ENCODE peak calls at places on chromosomes 6 and 20, in seven cellular contexts. One of them, this sample, is unnamed.

GRCh38 chr6:15621203-15622044 is 41.4 kb downstream of the DTNBP1 start:
- DNase-seq in HepG2: no peak
- DNase-seq in HCT116: no peak
- DNase-seq in GM12878: peak; percentile 62
- DNase-seq in H1: no peak
- DNase-seq in endothelial cell of umbilical vein: peak; percentile 20
- DNase-seq in K562: peak; percentile 96
- DNase-seq in this sample: no peak

GRCh38 chr6:89575562-89575960 is 63.0 kb downstream of the LYRM2 start:
- DNase-seq in GM12878: no peak
- DNase-seq in HepG2: no peak
- DNase-seq in endothelial cell of umbilical vein: no peak
- DNase-seq in HCT116: no peak
- DNase-seq in H1: no peak
- DNase-seq in K562: no peak
- DNase-seq in this sample: no peak

GRCh38 chr6:20952605-20953004 is 418.3 kb downstream of the CDKAL1 start:
- DNase-seq in K562: peak; percentile 4
- DNase-seq in endothelial cell of umbilical vein: peak; percentile 91
- DNase-seq in HepG2: peak; percentile 29
- DNase-seq in HCT116: peak; percentile 60
- DNase-seq in H1: no peak
- DNase-seq in GM12878: no peak
- DNase-seq in this sample: no peak

GRCh38 chr6:142867355-142867801 is 77.6 kb downstream of the HIVEP2 start:
- DNase-seq in GM12878: no peak
- DNase-seq in H1: no peak
- DNase-seq in HepG2: no peak
- DNase-seq in HCT116: no peak
- DNase-seq in K562: no peak
- DNase-seq in endothelial cell of umbilical vein: peak; percentile 79
- DNase-seq in this sample: no peak

GRCh38 chr20:3800256-3800877 is 4.3 kb downstream of the CDC25B start:
- DNase-seq in H1: no peak
- DNase-seq in HepG2: no peak
- DNase-seq in K562: no peak
- DNase-seq in GM12878: no peak
- DNase-seq in endothelial cell of umbilical vein: no peak
- DNase-seq in HCT116: no peak
- DNase-seq in this sample: no peak

GRCh38 chr20:57807418-57808265 is 97.8 kb upstream of the PMEPA1 start:
- DNase-seq in endothelial cell of umbilical vein: no peak
- DNase-seq in H1: no peak
- DNase-seq in HCT116: no peak
- DNase-seq in GM12878: no peak
- DNase-seq in HepG2: no peak
- DNase-seq in K562: no peak
- DNase-seq in this sample: no peak

GRCh38 chr6:39865011-39865888 is 69.0 kb downstream of the MOCS1 start:
- DNase-seq in GM12878: no peak
- DNase-seq in K562: peak; percentile 84
- DNase-seq in H1: peak; percentile 13
- DNase-seq in HCT116: peak; percentile 50
- DNase-seq in endothelial cell of umbilical vein: peak; percentile 71
- DNase-seq in HepG2: peak; percentile 74
- DNase-seq in this sample: no peak

GRCh38 chr6:89120371-89120770 is 2.5 kb upstream of the SRSF12 start:
- DNase-seq in endothelial cell of umbilical vein: no peak
- DNase-seq in H1: no peak
- DNase-seq in HCT116: no peak
- DNase-seq in K562: no peak
- DNase-seq in HepG2: no peak
- DNase-seq in GM12878: no peak
- DNase-seq in this sample: no peak

GRCh38 chr20:34318609-34319443 is 15.7 kb upstream of the AHCY start:
- DNase-seq in GM12878: no peak
- DNase-seq in HepG2: peak; percentile 69
- DNase-seq in HCT116: no peak
- DNase-seq in K562: no peak
- DNase-seq in endothelial cell of umbilical vein: no peak
- DNase-seq in H1: no peak
- DNase-seq in this sample: no peak

GRCh38 chr6:53159558-53159957 is 10.9 kb upstream of the GCM1 start:
- DNase-seq in HepG2: peak; percentile 33
- DNase-seq in endothelial cell of umbilical vein: no peak
- DNase-seq in HCT116: no peak
- DNase-seq in H1: no peak
- DNase-seq in K562: no peak
- DNase-seq in GM12878: no peak
- DNase-seq in this sample: no peak

GRCh38 chr6:169087436-169088046 is 166.1 kb downstream of the THBS2 start:
- DNase-seq in K562: no peak
- DNase-seq in GM12878: no peak
- DNase-seq in HepG2: no peak
- DNase-seq in HCT116: no peak
- DNase-seq in H1: no peak
- DNase-seq in endothelial cell of umbilical vein: no peak
- DNase-seq in this sample: no peak

GRCh38 chr6:162063666-162064065 is 663.9 kb downstream of the PRKN start:
- DNase-seq in endothelial cell of umbilical vein: no peak
- DNase-seq in HCT116: no peak
- DNase-seq in GM12878: no peak
- DNase-seq in K562: peak; percentile 4
- DNase-seq in HepG2: no peak
- DNase-seq in H1: no peak
- DNase-seq in this sample: no peak

GRCh38 chr20:23143098-23143497 is 57.0 kb upstream of the CD93 start:
- DNase-seq in HCT116: peak; percentile 47
- DNase-seq in H1: no peak
- DNase-seq in endothelial cell of umbilical vein: peak; percentile 94
- DNase-seq in HepG2: peak; percentile 71
- DNase-seq in K562: peak; percentile 85
- DNase-seq in GM12878: no peak
- DNase-seq in this sample: no peak

GRCh38 chr6:51640016-51640415 is 447.4 kb downstream of the PKHD1 start:
- DNase-seq in GM12878: no peak
- DNase-seq in H1: no peak
- DNase-seq in endothelial cell of umbilical vein: no peak
- DNase-seq in HepG2: no peak
- DNase-seq in HCT116: no peak
- DNase-seq in K562: no peak
- DNase-seq in this sample: no peak

GRCh38 chr6:68364276-68364785 is 270.8 kb upstream of the ADGRB3 start:
- DNase-seq in K562: no peak
- DNase-seq in endothelial cell of umbilical vein: no peak
- DNase-seq in HepG2: no peak
- DNase-seq in H1: no peak
- DNase-seq in GM12878: no peak
- DNase-seq in HCT116: no peak
- DNase-seq in this sample: no peak

GRCh38 chr6:160960067-160960466 is 31.5 kb upstream of the MAP3K4 start:
- DNase-seq in GM12878: no peak
- DNase-seq in K562: no peak
- DNase-seq in HepG2: no peak
- DNase-seq in HCT116: no peak
- DNase-seq in H1: no peak
- DNase-seq in endothelial cell of umbilical vein: no peak
- DNase-seq in this sample: no peak

GRCh38 chr20:38747495-38748096 is 664 bp upstream of the ACTR5 start:
- DNase-seq in endothelial cell of umbilical vein: no peak
- DNase-seq in HCT116: no peak
- DNase-seq in HepG2: no peak
- DNase-seq in K562: no peak
- DNase-seq in GM12878: no peak
- DNase-seq in H1: no peak
- DNase-seq in this sample: no peak

GRCh38 chr20:38748863-38749153 is 548 bp downstream of the ACTR5 start:
- DNase-seq in GM12878: no peak
- DNase-seq in K562: peak; percentile 68
- DNase-seq in HepG2: no peak
- DNase-seq in H1: no peak
- DNase-seq in endothelial cell of umbilical vein: no peak
- DNase-seq in HCT116: peak; percentile 22
- DNase-seq in this sample: no peak

GRCh38 chr20:38751360-38751976 is 3.2 kb downstream of the ACTR5 start:
- DNase-seq in HCT116: peak; percentile 27
- DNase-seq in HepG2: peak; percentile 52
- DNase-seq in K562: peak; percentile 57
- DNase-seq in GM12878: no peak
- DNase-seq in endothelial cell of umbilical vein: peak; percentile 70
- DNase-seq in H1: no peak
- DNase-seq in this sample: no peak

GRCh38 chr20:38745757-38746156 is 2.5 kb upstream of the ACTR5 start:
- DNase-seq in K562: no peak
- DNase-seq in HepG2: no peak
- DNase-seq in H1: no peak
- DNase-seq in endothelial cell of umbilical vein: no peak
- DNase-seq in HCT116: peak; percentile 23
- DNase-seq in GM12878: no peak
- DNase-seq in this sample: no peak

GRCh38 chr20:38748097-38748862 is at the start of gene ACTR5:
- DNase-seq in GM12878: peak; percentile 76
- DNase-seq in HCT116: peak; percentile 74
- DNase-seq in HepG2: peak; percentile 86
- DNase-seq in K562: peak; percentile 91
- DNase-seq in H1: no peak
- DNase-seq in endothelial cell of umbilical vein: peak; percentile 94
- DNase-seq in this sample: peak; percentile 52
- TF ChIP-seq EZH2 in GM12878: no peak
- TF ChIP-seq EZH2 in HCT116: no peak
- TF ChIP-seq EZH2 in HepG2: no peak
- TF ChIP-seq EZH2 in K562: no peak
- TF ChIP-seq EZH2 in H1: no peak
- TF ChIP-seq EZH2 in endothelial cell of umbilical vein: no peak
- TF ChIP-seq EZH2 in this sample: no peak

GRCh38 chr6:75094614-75095321 is 111.1 kb downstream of the COL12A1 start:
- DNase-seq in H1: no peak
- DNase-seq in HCT116: no peak
- DNase-seq in endothelial cell of umbilical vein: no peak
- DNase-seq in K562: no peak
- DNase-seq in GM12878: no peak
- DNase-seq in HepG2: no peak
- DNase-seq in this sample: peak; percentile 20
- H3K9ac ChIP-seq in H1: no peak overlapping the region
- H3K9ac ChIP-seq in HCT116: no peak overlapping the region
- H3K9ac ChIP-seq in endothelial cell of umbilical vein: no peak overlapping the region
- H3K9ac ChIP-seq in K562: no peak overlapping the region
- H3K9ac ChIP-seq in GM12878: no peak overlapping the region
- H3K9ac ChIP-seq in HepG2: no peak overlapping the region
- H3K9ac ChIP-seq in this sample: no peak overlapping the region

GRCh38 chr20:56345911-56346310 is 12.9 kb upstream of the FAM210B start:
- DNase-seq in HepG2: no peak
- DNase-seq in K562: no peak
- DNase-seq in endothelial cell of umbilical vein: no peak
- DNase-seq in GM12878: no peak
- DNase-seq in H1: no peak
- DNase-seq in HCT116: no peak
- DNase-seq in this sample: no peak

GRCh38 chr20:56348746-56349145 is 10.0 kb upstream of the FAM210B start:
- DNase-seq in endothelial cell of umbilical vein: peak; percentile 39
- DNase-seq in GM12878: no peak
- DNase-seq in HepG2: no peak
- DNase-seq in H1: no peak
- DNase-seq in K562: no peak
- DNase-seq in HCT116: no peak
- DNase-seq in this sample: no peak

GRCh38 chr20:56350842-56351241 is 7.9 kb upstream of the FAM210B start:
- DNase-seq in HCT116: no peak
- DNase-seq in H1: no peak
- DNase-seq in endothelial cell of umbilical vein: no peak
- DNase-seq in HepG2: no peak
- DNase-seq in K562: no peak
- DNase-seq in GM12878: no peak
- DNase-seq in this sample: no peak

GRCh38 chr20:56347628-56348305 is 11.0 kb upstream of the FAM210B start:
- DNase-seq in endothelial cell of umbilical vein: no peak
- DNase-seq in K562: no peak
- DNase-seq in H1: no peak
- DNase-seq in HCT116: no peak
- DNase-seq in GM12878: no peak
- DNase-seq in HepG2: no peak
- DNase-seq in this sample: no peak

GRCh38 chr20:56348306-56348695 is 10.5 kb upstream of the FAM210B start:
- DNase-seq in GM12878: no peak
- DNase-seq in HepG2: peak; percentile 74
- DNase-seq in HCT116: no peak
- DNase-seq in H1: no peak
- DNase-seq in endothelial cell of umbilical vein: peak; percentile 10
- DNase-seq in K562: no peak
- DNase-seq in this sample: no peak
- TF ChIP-seq POLR2AphosphoS5 in GM12878: no peak
- TF ChIP-seq POLR2AphosphoS5 in HepG2: no peak
- TF ChIP-seq POLR2AphosphoS5 in HCT116: no peak
- TF ChIP-seq POLR2AphosphoS5 in H1: no peak
- TF ChIP-seq POLR2AphosphoS5 in endothelial cell of umbilical vein: no peak
- TF ChIP-seq POLR2AphosphoS5 in K562: no peak
- TF ChIP-seq POLR2AphosphoS5 in this sample: no peak

DNA sequence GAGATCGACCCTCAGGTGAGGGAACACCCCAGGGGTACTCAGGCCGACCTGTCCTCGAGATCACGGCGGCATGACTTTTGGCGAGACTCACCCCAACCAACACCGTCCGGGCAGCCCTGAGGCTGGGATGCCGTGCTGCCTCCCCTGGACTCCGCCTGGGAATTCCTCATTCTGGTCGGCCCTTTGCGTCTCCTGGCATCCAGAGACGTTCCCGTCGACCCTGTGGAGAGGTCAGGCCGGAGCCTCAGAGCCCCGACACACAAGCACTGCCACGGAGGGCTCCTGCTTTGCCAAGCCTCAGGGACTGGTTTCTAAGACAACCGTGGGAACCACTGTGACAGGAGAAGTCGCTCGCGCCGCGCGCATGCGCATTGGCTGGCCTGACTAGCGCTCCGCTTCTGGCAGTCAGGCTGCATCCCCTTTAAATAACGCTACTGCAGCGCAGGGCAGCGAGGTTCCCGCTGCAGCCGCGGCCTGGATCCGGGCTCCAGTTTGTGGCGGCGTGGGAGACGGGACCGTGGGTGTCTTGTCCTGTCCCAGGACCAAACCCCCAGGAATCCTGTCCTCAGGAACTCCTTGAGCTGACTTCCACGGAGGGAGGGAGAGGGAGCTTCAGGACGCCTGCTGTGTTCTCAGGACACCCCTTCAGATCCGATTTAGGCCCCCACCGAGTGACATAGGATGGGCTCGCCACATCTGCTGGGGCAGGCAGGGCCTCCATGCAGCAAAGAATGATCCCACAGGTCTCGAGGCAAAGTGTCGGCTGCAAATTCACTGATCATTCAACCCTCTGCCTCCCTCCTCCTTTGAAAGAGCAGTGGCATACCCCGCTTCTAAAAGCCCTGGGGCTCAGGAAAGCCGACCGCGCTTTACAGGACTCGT is 163.2 kb upstream of the ZNF337 start:
- DNase-seq in GM12878: no peak
- DNase-seq in HepG2: peak; percentile 65
- DNase-seq in HCT116: no peak
- DNase-seq in endothelial cell of umbilical vein: peak; percentile 61
- DNase-seq in K562: peak; percentile 64
- DNase-seq in H1: no peak
- DNase-seq in this sample: no peak
- TF ChIP-seq EZH2 in GM12878: no peak
- TF ChIP-seq EZH2 in HepG2: peak; percentile 73
- TF ChIP-seq EZH2 in HCT116: no peak
- TF ChIP-seq EZH2 in endothelial cell of umbilical vein: peak; percentile 61
- TF ChIP-seq EZH2 in K562: no peak
- TF ChIP-seq EZH2 in H1: no peak
- TF ChIP-seq EZH2 in this sample: no peak

This sample was measured in SK-N-MC.